ENCODE peak calls at places on chromosomes 5 and 9, in five cellular contexts. C, I, R, Z and K are unnamed samples.
A peak's percentile ranks its signal among the peaks of the same experiment; 100 is the strongest.

GRCh38 chr9:22068369-22068768 is 59.3 kb upstream of the CDKN2B start:
- DNase-seq in C (no peak), I (no peak), R (no peak), Z (no peak), K (no peak)

GRCh38 chr5:141845371-141845821 is 32.8 kb downstream of the PCDH1 start:
- DNase-seq in C (no peak), I (no peak), R (no peak), Z (peak; percentile 15), K (no peak)

GRCh38 chr5:155983954-155984353 is 343.0 kb upstream of the SGCD start:
- DNase-seq in C (no peak), I (no peak), R (no peak), Z (no peak), K (peak; percentile 73)

GRCh38 chr9:87959916-87960581 is 14.3 kb downstream of the CDK20 start:
- DNase-seq in C (no peak), I (no peak), R (no peak), Z (no peak), K (no peak)

GRCh38 chr9:28155067-28155466 is 581.8 kb upstream of the C9orf72 start:
- DNase-seq in C (no peak), I (no peak), R (no peak), Z (no peak), K (no peak)

GRCh38 chr5:176711883-176712282 is 64.6 kb downstream of the TSPAN17 start:
- DNase-seq in C (no peak), I (no peak), R (no peak), Z (no peak), K (no peak)

GRCh38 chr5:33715646-33716045 is 176.1 kb downstream of the ADAMTS12 start:
- DNase-seq in C (no peak), I (no peak), R (no peak), Z (no peak), K (no peak)

GRCh38 chr5:140328036-140328764 is 18.2 kb downstream of the HBEGF start:
- DNase-seq in C (no peak), I (no peak), R (no peak), Z (no peak), K (no peak)

GRCh38 chr9:35603506-35603985 is 1.5 kb upstream of the TESK1 start:
- DNase-seq in C (peak; percentile 61), I (peak; percentile 59), R (peak; percentile 58), Z (no peak), K (peak; percentile 96)

GRCh38 chr5:98902733-98903132 is 26.1 kb downstream of the CHD1 start:
- DNase-seq in C (peak; percentile 39), I (no peak), R (no peak), Z (no peak), K (peak; percentile 24)

GRCh38 chr5:118479285-118479684 is 509.1 kb downstream of the DTWD2 start:
- DNase-seq in C (no peak), I (no peak), R (no peak), Z (no peak), K (no peak)

GRCh38 chr5:54081415-54081814 is 229.0 kb downstream of the ARL15 start:
- DNase-seq in C (no peak), I (peak; percentile 41), R (no peak), Z (no peak), K (no peak)

GRCh38 chr9:130266236-130267098 is 907 bp downstream of the HMCN2 start:
- DNase-seq in C (peak; percentile 45), I (no peak), R (no peak), Z (no peak), K (no peak)

GRCh38 chr9:71322311-71322710 is 200.9 kb upstream of the TRPM3 start:
- DNase-seq in C (no peak), I (no peak), R (no peak), Z (no peak), K (no peak)

GRCh38 chr9:97632406-97632991 is 669 bp downstream of the TSTD2 start:
- DNase-seq in C (no peak), I (no peak), R (peak; percentile 23), Z (no peak), K (peak; percentile 80)

GRCh38 chr5:25405850-25406249 is 761.1 kb upstream of the CDH10 start:
- DNase-seq in C (no peak), I (no peak), R (no peak), Z (no peak), K (no peak)

DNA sequence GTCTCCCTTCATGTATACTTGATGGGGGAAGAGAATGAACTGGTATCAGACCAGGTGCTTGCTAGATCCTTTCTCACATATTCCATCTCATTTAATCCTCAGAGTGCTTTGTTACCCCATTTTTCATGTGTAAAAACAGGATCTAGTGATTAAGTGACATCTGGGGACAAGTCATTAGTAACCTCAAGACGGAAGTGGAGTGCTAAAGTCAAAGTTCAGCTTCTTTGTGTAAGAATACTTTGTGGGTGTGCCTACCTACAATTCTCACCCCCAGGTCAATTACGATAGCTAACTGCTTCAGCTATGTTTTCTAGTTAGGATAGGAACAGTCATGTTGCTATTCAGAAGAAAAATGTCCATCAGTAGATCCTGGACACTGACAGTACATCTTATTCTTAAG is 3.1 kb upstream of the FAM120AOS start:
- DNase-seq in C (no peak), I (peak; percentile 57), R (no peak), Z (peak; percentile 32), K (no peak)
- H3K4me3 ChIP-seq in C (no peak overlapping the region), I (no peak overlapping the region), R (no peak overlapping the region), Z (no peak overlapping the region), K (no peak overlapping the region)

DNA sequence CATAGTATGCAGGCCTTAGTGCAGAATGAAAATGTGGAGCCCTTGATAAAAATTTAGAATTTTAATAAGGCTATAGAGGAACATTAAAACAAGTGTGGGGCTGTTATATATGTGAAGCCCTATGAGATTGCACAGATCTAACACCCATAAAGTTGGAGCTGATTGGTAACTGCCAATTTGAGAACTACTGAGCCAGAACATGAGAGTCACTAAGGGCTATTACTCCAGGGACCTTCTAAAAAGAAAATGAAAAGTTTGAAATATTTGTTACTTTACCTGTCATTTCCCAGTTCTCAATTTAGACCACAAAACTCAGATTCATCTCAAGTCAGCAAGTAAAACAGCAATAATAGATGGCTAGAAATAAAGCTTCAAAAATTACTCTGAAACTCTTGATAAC is 898.6 kb downstream of the TLE1 start:
- DNase-seq in C (no peak), I (no peak), R (no peak), Z (no peak), K (no peak)
- TF ChIP-seq CTCF in C (no peak), I (no peak), R (no peak), Z (no peak), K (no peak)

GRCh38 chr9:100819980-100820379 is 208.5 kb upstream of the PLPPR1 start:
- DNase-seq in C (no peak), I (no peak), R (no peak), Z (no peak), K (no peak)
- H3K4me3 ChIP-seq in C (no peak overlapping the region), I (no peak overlapping the region), R (no peak overlapping the region), Z (no peak overlapping the region), K (no peak overlapping the region)

DNA sequence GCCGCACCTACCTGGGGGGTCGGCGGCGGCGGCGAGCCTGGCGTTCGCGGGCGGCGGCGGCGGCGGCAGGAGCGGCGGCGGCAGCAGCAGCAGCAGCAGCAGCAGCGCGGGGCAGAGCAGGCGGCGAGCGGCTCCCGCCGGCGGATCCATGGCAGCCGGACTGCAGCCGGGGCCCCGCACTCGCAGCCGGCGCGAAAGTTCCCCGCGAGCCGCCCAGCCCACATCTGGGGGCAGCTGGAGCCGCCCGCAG is 157 bp downstream of the ADAMTS2 start:
- DNase-seq in C (no peak), I (no peak), R (no peak), Z (no peak), K (no peak)
- TF ChIP-seq CTCF in C (no peak), I (no peak), R (no peak), Z (no peak), K (no peak)

GRCh38 chr5:150492621-150493020 is 15.3 kb upstream of the NDST1 start:
- DNase-seq in C (peak; percentile 100), I (no peak), R (no peak), Z (no peak), K (peak; percentile 84)

GRCh38 chr5:150490296-150490669 is 17.6 kb upstream of the NDST1 start:
- DNase-seq in C (peak; percentile 53), I (no peak), R (no peak), Z (no peak), K (no peak)

GRCh38 chr5:150491876-150492275 is 16.1 kb upstream of the NDST1 start:
- DNase-seq in C (no peak), I (no peak), R (no peak), Z (no peak), K (no peak)

GRCh38 chr5:150489358-150490295 is 18.3 kb upstream of the NDST1 start:
- DNase-seq in C (no peak), I (peak; percentile 51), R (no peak), Z (peak; percentile 62), K (peak; percentile 36)

DNA sequence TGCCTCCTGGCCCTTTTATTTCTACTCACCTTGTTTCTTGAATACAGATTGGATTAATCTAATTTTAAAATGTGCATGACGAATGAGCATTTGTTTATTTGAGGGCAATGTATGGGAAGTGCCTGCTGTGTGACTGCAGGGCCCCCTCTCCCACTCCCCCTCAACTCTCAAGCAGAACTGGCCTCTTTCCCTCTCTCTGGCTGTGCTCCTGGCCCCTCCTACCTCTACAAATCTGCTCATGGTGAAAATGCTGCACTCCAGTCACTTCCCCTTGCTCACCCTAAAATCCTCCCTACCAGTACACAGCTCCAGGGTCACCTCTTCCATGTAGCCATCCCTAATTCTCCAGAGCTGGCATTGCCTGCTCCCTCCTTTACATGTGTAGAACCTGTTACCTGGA is 17.2 kb upstream of the NDST1 start:
- DNase-seq in C (no peak), I (peak; percentile 67), R (no peak), Z (peak; percentile 76), K (no peak)
- H3K4me3 ChIP-seq in C (no peak overlapping the region), I (no peak overlapping the region), R (no peak overlapping the region), Z (no peak overlapping the region), K (peak overlapping the region; percentile 26)

GRCh38 chr5:75037106-75037505 is 15.3 kb downstream of the GCNT4 start:
- DNase-seq in C (peak; percentile 100), I (no peak), R (no peak), Z (peak; percentile 11), K (peak; percentile 70)
- TF ChIP-seq CTCF in C (peak; percentile 14), I (no peak), R (no peak), Z (no peak), K (no peak)

DNA sequence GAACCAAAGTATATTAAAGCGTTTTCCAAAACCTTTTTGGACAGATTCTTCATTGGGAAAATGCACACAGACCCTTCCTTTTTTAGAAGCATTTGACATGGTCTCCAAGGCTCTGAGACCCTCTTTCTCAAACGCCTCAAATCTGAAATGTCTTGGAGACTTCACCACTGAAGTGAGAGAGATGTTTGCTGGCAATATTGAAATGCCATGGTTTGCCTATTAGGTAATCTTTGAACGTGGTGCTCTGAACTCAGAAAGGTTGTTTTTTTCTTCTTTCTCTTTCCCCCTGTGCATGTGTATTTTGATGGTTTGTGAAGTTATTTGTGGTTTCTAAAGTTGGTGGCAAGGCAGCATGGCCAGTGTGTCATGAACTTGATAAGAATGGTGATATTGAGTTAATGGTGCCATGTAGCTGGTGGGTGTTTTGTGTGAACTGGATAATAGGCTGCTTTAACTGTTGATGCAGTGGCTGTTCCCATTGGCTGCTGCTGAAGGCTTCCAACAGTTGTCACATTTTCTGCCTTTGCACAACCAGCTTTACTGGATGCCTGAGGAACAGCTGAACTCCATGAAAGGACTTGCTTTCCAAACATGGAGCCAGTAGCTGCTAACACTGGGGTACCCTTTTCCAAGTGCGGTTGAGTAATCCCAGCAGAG is 1.7 kb downstream of the PALM2AKAP2 start:
- DNase-seq in C (peak; percentile 47), I (no peak), R (no peak), Z (no peak), K (peak; percentile 42)
- H3K4me3 ChIP-seq in C (no peak overlapping the region), I (no peak overlapping the region), R (no peak overlapping the region), Z (no peak overlapping the region), K (peak overlapping the region; percentile 84)

GRCh38 chr9:109482391-109482916 is 15.7 kb downstream of the PTPN3 start:
- DNase-seq in C (no peak), I (no peak), R (no peak), Z (no peak), K (no peak)
- TF ChIP-seq CTCF in C (no peak), I (no peak), R (no peak), Z (no peak), K (no peak)

GRCh38 chr9:124657526-124657925 is 113.6 kb downstream of the NR6A1 start:
- DNase-seq in C (no peak), I (no peak), R (no peak), Z (peak; percentile 9), K (no peak)
- H3K4me3 ChIP-seq in C (no peak overlapping the region), I (no peak overlapping the region), R (no peak overlapping the region), Z (no peak overlapping the region), K (no peak overlapping the region)